ENCODE peak calls at places on chromosome 18, in six cellular contexts. Z is heart left ventricle, F is astrocyte, M is HepG2, R is H9, I is pancreas. A is an unnamed sample.

GRCh38 chr18:56748698-56749268 is 97.6 kb downstream of the WDR7 start:
- DNase-seq in Z (no peak), F (peak), M (peak), R (no peak), I (no peak), A (peak)

GRCh38 chr18:63505566-63506335 is 29.0 kb downstream of the SERPINB5 start:
- DNase-seq in Z (no peak), F (no peak), M (peak), R (peak), I (no peak), A (no peak)

GRCh38 chr18:6015364-6015763 is 120.0 kb upstream of the TMEM200C start:
- DNase-seq in Z (no peak), F (peak), M (peak), R (no peak), I (no peak), A (no peak)

GRCh38 chr18:14976736-14977430 is 228.9 kb downstream of the ANKRD30B start:
- DNase-seq in Z (no peak), F (no peak), M (no peak), R (no peak), I (no peak), A (no peak)

GRCh38 chr18:76213996-76214395 is 281.0 kb downstream of the ZNF516 start:
- DNase-seq in Z (no peak), F (no peak), M (no peak), R (no peak), I (no peak), A (no peak)

GRCh38 chr18:5986257-5986909 is 91.1 kb upstream of the TMEM200C start:
- DNase-seq in Z (no peak), F (no peak), M (no peak), R (no peak), I (no peak), A (no peak)

GRCh38 chr18:22346968-22347611 is 70.6 kb downstream of the CTAGE1 start:
- DNase-seq in Z (peak), F (peak), M (peak), R (peak), I (peak), A (no peak)

GRCh38 chr18:61531182-61531581 is 198.0 kb downstream of the CDH20 start:
- DNase-seq in Z (no peak), F (no peak), M (no peak), R (no peak), I (no peak), A (no peak)

GRCh38 chr18:54734059-54734458 is 94.2 kb upstream of the RAB27B start:
- DNase-seq in Z (no peak), F (peak), M (no peak), R (no peak), I (no peak), A (peak)

GRCh38 chr18:79630266-79631095 is 49.1 kb upstream of the CTDP1 start:
- DNase-seq in Z (no peak), F (no peak), M (no peak), R (no peak), I (no peak), A (no peak)

GRCh38 chr18:46260016-46260878 is 156.1 kb downstream of the HAUS1 start:
- DNase-seq in Z (no peak), F (peak), M (no peak), R (no peak), I (no peak), A (peak)

GRCh38 chr18:21997207-21998143 is 171.9 kb upstream of the GATA6 start:
- DNase-seq in Z (no peak), F (peak), M (peak), R (no peak), I (no peak), A (no peak)

GRCh38 chr18:14748496-14748895 is 524 bp downstream of the ANKRD30B start:
- DNase-seq in Z (no peak), F (no peak), M (no peak), R (no peak), I (no peak), A (no peak)

GRCh38 chr18:28794459-28795245 is 617.7 kb upstream of the CDH2 start:
- DNase-seq in Z (no peak), F (peak), M (no peak), R (no peak), I (no peak), A (no peak)

GRCh38 chr18:63191413-63191812 is 128.2 kb downstream of the BCL2 start:
- DNase-seq in Z (no peak), F (no peak), M (no peak), R (no peak), I (no peak), A (no peak)

GRCh38 chr18:47585136-47585535 is 333.7 kb upstream of the SKOR2 start:
- DNase-seq in Z (no peak), F (no peak), M (no peak), R (no peak), I (no peak), A (no peak)

GRCh38 chr18:55634545-55634944 is 46.6 kb upstream of the TCF4 start:
- DNase-seq in Z (no peak), F (peak), M (no peak), R (no peak), I (no peak), A (peak)

GRCh38 chr18:48781041-48781989 is 169.4 kb downstream of the SMAD7 start:
- DNase-seq in Z (peak), F (peak), M (peak), R (no peak), I (peak), A (no peak)

GRCh38 chr18:48230459-48231113 is 178.6 kb downstream of the ZBTB7C start:
- DNase-seq in Z (no peak), F (peak), M (peak), R (peak), I (no peak), A (peak)

GRCh38 chr18:51881394-51881793 is 458.6 kb upstream of the DCC start:
- DNase-seq in Z (no peak), F (no peak), M (no peak), R (no peak), I (no peak), A (no peak)

GRCh38 chr18:21167641-21168372 is 56.2 kb upstream of the ROCK1 start:
- DNase-seq in Z (no peak), F (peak), M (peak), R (peak), I (no peak), A (no peak)

GRCh38 chr18:62523631-62524442 is 1.0 kb downstream of the ZCCHC2 start:
- DNase-seq in Z (peak), F (peak), M (no peak), R (peak), I (peak), A (no peak)

GRCh38 chr18:26566874-26567273 is 18.5 kb upstream of the KCTD1 start:
- DNase-seq in Z (no peak), F (no peak), M (no peak), R (no peak), I (no peak), A (no peak)

GRCh38 chr18:72201032-72201431 is 343.1 kb downstream of the CBLN2 start:
- DNase-seq in Z (no peak), F (no peak), M (no peak), R (no peak), I (no peak), A (no peak)

GRCh38 chr18:68467966-68468365 is 246.9 kb downstream of the TMX3 start:
- DNase-seq in Z (no peak), F (no peak), M (no peak), R (no peak), I (no peak), A (no peak)

GRCh38 chr18:54532962-54533361 is 58.1 kb upstream of the DYNAP start:
- DNase-seq in Z (no peak), F (no peak), M (no peak), R (no peak), I (no peak), A (no peak)

GRCh38 chr18:7565677-7566076 is 1.4 kb upstream of the PTPRM start:
- DNase-seq in Z (no peak), F (no peak), M (no peak), R (no peak), I (no peak), A (no peak)

GRCh38 chr18:7568426-7568825 is 1.3 kb downstream of the PTPRM start:
- DNase-seq in Z (peak), F (peak), M (peak), R (peak), I (peak), A (no peak)

GRCh38 chr18:7566587-7567486 is at the start of gene PTPRM:
- DNase-seq in Z (peak), F (peak), M (peak), R (peak), I (peak), A (no peak)

GRCh38 chr18:7566244-7566586 is 901 bp upstream of the PTPRM start:
- DNase-seq in Z (no peak), F (no peak), M (no peak), R (no peak), I (no peak), A (no peak)

GRCh38 chr18:7567487-7568425 is 640 bp downstream of the PTPRM start:
- DNase-seq in Z (peak), F (peak), M (no peak), R (peak), I (peak), A (no peak)
- H3K27ac ChIP-seq in Z (peak), F (peak), M (peak), R (no peak), I (peak), A (no peak)

DNA sequence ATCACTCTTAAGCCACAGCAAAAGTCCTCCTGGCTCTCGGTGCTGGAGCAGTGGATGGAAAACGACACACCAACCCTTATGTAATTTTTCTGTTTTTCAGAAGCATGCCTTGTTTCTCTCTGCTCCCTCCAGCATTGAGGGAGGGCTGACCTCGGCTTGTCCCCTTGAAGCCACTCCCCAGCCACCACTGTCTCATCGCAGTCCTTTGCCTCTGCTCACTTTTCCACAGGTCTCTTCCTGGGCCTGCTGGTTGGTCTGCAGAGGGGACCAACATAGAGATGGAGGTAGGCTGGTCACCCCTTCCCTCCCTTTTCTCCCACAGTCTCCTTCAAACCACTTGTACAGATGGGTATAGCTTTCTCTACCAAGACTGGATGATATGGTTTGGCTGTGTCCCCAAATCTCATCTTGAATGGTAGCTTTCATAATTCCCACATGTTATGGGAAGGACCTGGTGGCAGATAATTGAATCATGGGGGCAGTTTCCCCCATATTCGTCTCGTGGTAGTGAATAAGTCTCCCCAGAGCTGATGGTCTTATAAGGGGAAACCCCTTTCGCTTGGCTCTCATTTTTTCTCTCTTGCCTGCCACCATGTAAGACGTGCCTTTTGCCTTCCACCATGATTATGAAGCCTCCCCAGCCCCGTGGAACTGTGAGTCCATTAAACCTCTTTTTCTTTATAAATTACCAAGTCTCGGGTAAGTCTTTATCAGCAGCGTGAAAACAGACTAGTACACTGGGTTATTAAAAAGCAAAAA is 14.3 kb upstream of the RIOK3 start:
- DNase-seq in Z (no peak), F (no peak), M (no peak), R (no peak), I (no peak), A (no peak)
- H3K27ac ChIP-seq in Z (no peak), F (no peak), M (no peak), R (no peak), I (no peak), A (no peak)

GRCh38 chr18:74454279-74454741 is 2.8 kb downstream of the DIPK1C start:
- DNase-seq in Z (no peak), F (no peak), M (no peak), R (no peak), I (no peak), A (no peak)
- H3K27ac ChIP-seq in Z (peak), F (no peak), M (no peak), R (no peak), I (no peak), A (no peak)

GRCh38 chr18:44697315-44697714 is 16.6 kb downstream of the SETBP1 start:
- DNase-seq in Z (no peak), F (no peak), M (no peak), R (no peak), I (no peak), A (no peak)
- H3K27ac ChIP-seq in Z (peak), F (no peak), M (no peak), R (no peak), I (peak), A (no peak)